ENCODE peak calls at places on chromosome 12, in nine cellular contexts. One of them, this sample, is unnamed.

GRCh38 chr12:78118486-78118885 is 287.8 kb downstream of the NAV3 start:
- DNase-seq in fibroblast of the aortic adventitia: no peak
- DNase-seq in upper lobe of left lung: no peak
- DNase-seq in left ventricle myocardium inferior: no peak
- DNase-seq in spleen: no peak
- DNase-seq in lower leg skin: no peak
- DNase-seq in upper lobe of right lung: no peak
- DNase-seq in AG10803: peak; percentile 64
- DNase-seq in fibroblast of mammary gland: no peak
- DNase-seq in this sample: no peak

GRCh38 chr12:33248364-33248763 is 191.3 kb downstream of the SYT10 start:
- DNase-seq in upper lobe of left lung: no peak
- DNase-seq in lower leg skin: no peak
- DNase-seq in fibroblast of mammary gland: no peak
- DNase-seq in left ventricle myocardium inferior: no peak
- DNase-seq in spleen: no peak
- DNase-seq in AG10803: no peak
- DNase-seq in fibroblast of the aortic adventitia: no peak
- DNase-seq in upper lobe of right lung: no peak
- DNase-seq in this sample: no peak

GRCh38 chr12:89092297-89092696 is 260.0 kb downstream of the DUSP6 start:
- DNase-seq in AG10803: no peak
- DNase-seq in fibroblast of mammary gland: no peak
- DNase-seq in left ventricle myocardium inferior: no peak
- DNase-seq in upper lobe of left lung: no peak
- DNase-seq in upper lobe of right lung: no peak
- DNase-seq in lower leg skin: no peak
- DNase-seq in fibroblast of the aortic adventitia: no peak
- DNase-seq in spleen: no peak
- DNase-seq in this sample: no peak

GRCh38 chr12:112964067-112964670 is 14.2 kb upstream of the OAS2 start:
- DNase-seq in upper lobe of right lung: no peak
- DNase-seq in left ventricle myocardium inferior: no peak
- DNase-seq in fibroblast of the aortic adventitia: no peak
- DNase-seq in spleen: no peak
- DNase-seq in lower leg skin: peak; percentile 61
- DNase-seq in AG10803: no peak
- DNase-seq in upper lobe of left lung: no peak
- DNase-seq in fibroblast of mammary gland: no peak
- DNase-seq in this sample: no peak

GRCh38 chr12:113136128-113136989 is 798 bp upstream of the RASAL1 start:
- DNase-seq in left ventricle myocardium inferior: no peak
- DNase-seq in upper lobe of left lung: no peak
- DNase-seq in upper lobe of right lung: no peak
- DNase-seq in spleen: peak; percentile 81
- DNase-seq in AG10803: no peak
- DNase-seq in fibroblast of the aortic adventitia: no peak
- DNase-seq in lower leg skin: no peak
- DNase-seq in fibroblast of mammary gland: no peak
- DNase-seq in this sample: no peak

GRCh38 chr12:12474471-12474928 is 88.2 kb downstream of the DUSP16 start:
- DNase-seq in upper lobe of left lung: no peak
- DNase-seq in lower leg skin: no peak
- DNase-seq in left ventricle myocardium inferior: no peak
- DNase-seq in fibroblast of mammary gland: no peak
- DNase-seq in spleen: no peak
- DNase-seq in fibroblast of the aortic adventitia: no peak
- DNase-seq in AG10803: no peak
- DNase-seq in upper lobe of right lung: no peak
- DNase-seq in this sample: no peak

GRCh38 chr12:23721268-23721667 is 228.2 kb downstream of the SOX5 start:
- DNase-seq in fibroblast of mammary gland: no peak
- DNase-seq in upper lobe of right lung: no peak
- DNase-seq in upper lobe of left lung: no peak
- DNase-seq in fibroblast of the aortic adventitia: no peak
- DNase-seq in lower leg skin: no peak
- DNase-seq in spleen: no peak
- DNase-seq in left ventricle myocardium inferior: no peak
- DNase-seq in AG10803: no peak
- DNase-seq in this sample: no peak

GRCh38 chr12:39619316-39619659 is 315 bp downstream of the ABCD2 start:
- DNase-seq in AG10803: no peak
- DNase-seq in fibroblast of the aortic adventitia: no peak
- DNase-seq in left ventricle myocardium inferior: no peak
- DNase-seq in spleen: peak; percentile 49
- DNase-seq in fibroblast of mammary gland: no peak
- DNase-seq in upper lobe of left lung: no peak
- DNase-seq in lower leg skin: no peak
- DNase-seq in upper lobe of right lung: no peak
- DNase-seq in this sample: no peak

GRCh38 chr12:122458105-122459035 is 35.9 kb upstream of the CLIP1 start:
- DNase-seq in AG10803: no peak
- DNase-seq in spleen: no peak
- DNase-seq in upper lobe of left lung: no peak
- DNase-seq in left ventricle myocardium inferior: no peak
- DNase-seq in fibroblast of mammary gland: no peak
- DNase-seq in upper lobe of right lung: peak; percentile 31
- DNase-seq in fibroblast of the aortic adventitia: no peak
- DNase-seq in lower leg skin: peak; percentile 42
- DNase-seq in this sample: no peak

GRCh38 chr12:115926037-115926670 is 351.3 kb downstream of the MED13L start:
- DNase-seq in upper lobe of right lung: no peak
- DNase-seq in spleen: no peak
- DNase-seq in upper lobe of left lung: no peak
- DNase-seq in AG10803: no peak
- DNase-seq in left ventricle myocardium inferior: no peak
- DNase-seq in fibroblast of mammary gland: no peak
- DNase-seq in fibroblast of the aortic adventitia: no peak
- DNase-seq in lower leg skin: peak; percentile 80
- DNase-seq in this sample: no peak

GRCh38 chr12:116508145-116509121 is 50.7 kb upstream of the MAP1LC3B2 start:
- DNase-seq in AG10803: no peak
- DNase-seq in lower leg skin: peak; percentile 92
- DNase-seq in spleen: peak; percentile 88
- DNase-seq in upper lobe of right lung: peak; percentile 73
- DNase-seq in upper lobe of left lung: peak; percentile 26
- DNase-seq in fibroblast of the aortic adventitia: peak; percentile 42
- DNase-seq in fibroblast of mammary gland: peak; percentile 67
- DNase-seq in left ventricle myocardium inferior: peak; percentile 70
- DNase-seq in this sample: no peak

GRCh38 chr12:52230364-52231281 is 2.4 kb upstream of the KRT7 start:
- DNase-seq in AG10803: peak; percentile 86
- DNase-seq in fibroblast of the aortic adventitia: peak; percentile 90
- DNase-seq in upper lobe of right lung: peak; percentile 84
- DNase-seq in lower leg skin: peak; percentile 81
- DNase-seq in spleen: peak; percentile 46
- DNase-seq in upper lobe of left lung: peak; percentile 80
- DNase-seq in left ventricle myocardium inferior: peak; percentile 42
- DNase-seq in fibroblast of mammary gland: peak; percentile 75
- DNase-seq in this sample: peak; percentile 47

GRCh38 chr12:32254260-32254659 is 145.1 kb upstream of the FGD4 start:
- DNase-seq in upper lobe of right lung: no peak
- DNase-seq in lower leg skin: no peak
- DNase-seq in AG10803: no peak
- DNase-seq in fibroblast of the aortic adventitia: no peak
- DNase-seq in upper lobe of left lung: no peak
- DNase-seq in spleen: no peak
- DNase-seq in left ventricle myocardium inferior: no peak
- DNase-seq in fibroblast of mammary gland: no peak
- DNase-seq in this sample: no peak

GRCh38 chr12:56271031-56271430 is 4.3 kb downstream of the COQ10A start:
- DNase-seq in fibroblast of the aortic adventitia: peak; percentile 34
- DNase-seq in upper lobe of left lung: no peak
- DNase-seq in spleen: no peak
- DNase-seq in upper lobe of right lung: no peak
- DNase-seq in lower leg skin: no peak
- DNase-seq in AG10803: peak; percentile 31
- DNase-seq in left ventricle myocardium inferior: no peak
- DNase-seq in fibroblast of mammary gland: peak; percentile 48
- DNase-seq in this sample: no peak
- TF ChIP-seq CTCF in fibroblast of the aortic adventitia: peak; percentile 55
- TF ChIP-seq CTCF in upper lobe of left lung: no peak
- TF ChIP-seq CTCF in spleen: no peak
- TF ChIP-seq CTCF in upper lobe of right lung: no peak
- TF ChIP-seq CTCF in lower leg skin: no peak
- TF ChIP-seq CTCF in AG10803: peak; percentile 58
- TF ChIP-seq CTCF in left ventricle myocardium inferior: peak; percentile 53
- TF ChIP-seq CTCF in fibroblast of mammary gland: peak; percentile 50
- TF ChIP-seq CTCF in this sample: peak; percentile 58

GRCh38 chr12:9730011-9730410 is 2.9 kb downstream of the CLECL1 start:
- DNase-seq in AG10803: no peak
- DNase-seq in fibroblast of the aortic adventitia: no peak
- DNase-seq in upper lobe of left lung: no peak
- DNase-seq in lower leg skin: no peak
- DNase-seq in upper lobe of right lung: no peak
- DNase-seq in left ventricle myocardium inferior: no peak
- DNase-seq in spleen: no peak
- DNase-seq in fibroblast of mammary gland: no peak
- DNase-seq in this sample: no peak

GRCh38 chr12:9732966-9733461 is at the start of gene CLECL1:
- DNase-seq in upper lobe of left lung: no peak
- DNase-seq in lower leg skin: no peak
- DNase-seq in left ventricle myocardium inferior: no peak
- DNase-seq in spleen: no peak
- DNase-seq in fibroblast of the aortic adventitia: no peak
- DNase-seq in AG10803: no peak
- DNase-seq in upper lobe of right lung: no peak
- DNase-seq in fibroblast of mammary gland: no peak
- DNase-seq in this sample: no peak

GRCh38 chr12:9731393-9731792 is 1.5 kb downstream of the CLECL1 start:
- DNase-seq in AG10803: no peak
- DNase-seq in fibroblast of the aortic adventitia: no peak
- DNase-seq in lower leg skin: no peak
- DNase-seq in spleen: no peak
- DNase-seq in left ventricle myocardium inferior: no peak
- DNase-seq in fibroblast of mammary gland: no peak
- DNase-seq in upper lobe of left lung: no peak
- DNase-seq in upper lobe of right lung: no peak
- DNase-seq in this sample: no peak

GRCh38 chr12:9730591-9730990 is 2.3 kb downstream of the CLECL1 start:
- DNase-seq in fibroblast of the aortic adventitia: no peak
- DNase-seq in upper lobe of right lung: no peak
- DNase-seq in fibroblast of mammary gland: no peak
- DNase-seq in upper lobe of left lung: no peak
- DNase-seq in AG10803: no peak
- DNase-seq in left ventricle myocardium inferior: no peak
- DNase-seq in lower leg skin: no peak
- DNase-seq in spleen: no peak
- DNase-seq in this sample: no peak

DNA sequence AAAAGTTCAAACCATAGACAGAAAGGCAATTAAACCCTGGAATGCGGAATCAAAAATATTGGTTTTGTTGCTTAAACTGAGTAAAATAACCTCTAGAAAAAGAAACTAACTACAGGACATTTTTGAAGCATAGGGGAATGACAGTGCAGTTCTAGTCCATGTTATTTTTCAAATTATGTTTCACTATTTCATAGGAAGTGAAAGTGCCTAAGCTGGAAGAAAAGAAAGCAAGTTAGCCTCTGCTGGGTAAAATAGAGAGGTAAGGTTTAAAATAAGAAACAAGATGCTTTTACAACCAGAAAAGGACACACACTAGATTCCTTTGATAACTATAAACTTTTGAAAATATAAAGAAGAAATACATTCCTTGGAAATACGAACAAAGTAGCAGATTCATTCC is 1.1 kb downstream of the CLECL1 start:
- DNase-seq in lower leg skin: no peak
- DNase-seq in upper lobe of right lung: no peak
- DNase-seq in fibroblast of the aortic adventitia: no peak
- DNase-seq in fibroblast of mammary gland: no peak
- DNase-seq in spleen: no peak
- DNase-seq in left ventricle myocardium inferior: no peak
- DNase-seq in upper lobe of left lung: no peak
- DNase-seq in AG10803: no peak
- DNase-seq in this sample: no peak
- H3K4me3 ChIP-seq in lower leg skin: no peak overlapping the region
- H3K4me3 ChIP-seq in upper lobe of right lung: peak overlapping the region; percentile 17
- H3K4me3 ChIP-seq in fibroblast of the aortic adventitia: no peak overlapping the region
- H3K4me3 ChIP-seq in fibroblast of mammary gland: no peak overlapping the region
- H3K4me3 ChIP-seq in spleen: peak overlapping the region; percentile 43
- H3K4me3 ChIP-seq in left ventricle myocardium inferior: no peak overlapping the region
- H3K4me3 ChIP-seq in upper lobe of left lung: no peak overlapping the region
- H3K4me3 ChIP-seq in AG10803: no peak overlapping the region
- H3K4me3 ChIP-seq in this sample: no peak overlapping the region

DNA sequence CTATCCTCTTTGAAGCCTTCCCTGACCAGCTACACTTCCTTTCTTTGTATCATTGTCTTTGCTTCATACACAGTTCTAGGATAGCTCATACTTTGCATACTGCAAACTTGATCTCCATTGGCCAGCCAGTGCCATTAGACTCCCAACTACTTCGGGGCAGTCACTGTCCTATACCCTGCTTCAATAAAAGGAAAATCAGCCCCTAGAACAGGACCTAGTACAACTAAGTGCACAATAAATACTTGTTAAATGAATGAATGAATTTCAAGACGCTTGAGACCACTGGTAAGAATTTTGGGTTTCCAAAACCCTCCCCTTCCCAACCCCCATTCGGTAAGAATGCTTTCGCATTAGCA is 478 bp upstream of the PIP4K2C start:
- DNase-seq in lower leg skin: no peak
- DNase-seq in spleen: no peak
- DNase-seq in upper lobe of left lung: no peak
- DNase-seq in AG10803: no peak
- DNase-seq in fibroblast of the aortic adventitia: no peak
- DNase-seq in left ventricle myocardium inferior: no peak
- DNase-seq in fibroblast of mammary gland: no peak
- DNase-seq in upper lobe of right lung: no peak
- DNase-seq in this sample: no peak
- TF ChIP-seq CTCF in lower leg skin: no peak
- TF ChIP-seq CTCF in spleen: no peak
- TF ChIP-seq CTCF in upper lobe of left lung: no peak
- TF ChIP-seq CTCF in AG10803: no peak
- TF ChIP-seq CTCF in fibroblast of the aortic adventitia: no peak
- TF ChIP-seq CTCF in left ventricle myocardium inferior: no peak
- TF ChIP-seq CTCF in fibroblast of mammary gland: no peak
- TF ChIP-seq CTCF in upper lobe of right lung: no peak
- TF ChIP-seq CTCF in this sample: no peak

GRCh38 chr12:7060353-7060954 is at the start of gene C1S:
- DNase-seq in upper lobe of left lung: peak; percentile 80
- DNase-seq in fibroblast of mammary gland: peak; percentile 99
- DNase-seq in upper lobe of right lung: peak; percentile 73
- DNase-seq in lower leg skin: peak; percentile 91
- DNase-seq in AG10803: peak; percentile 99
- DNase-seq in left ventricle myocardium inferior: peak; percentile 62
- DNase-seq in fibroblast of the aortic adventitia: peak; percentile 100
- DNase-seq in spleen: no peak
- DNase-seq in this sample: peak; percentile 98
- H3K4me3 ChIP-seq in upper lobe of left lung: no peak within 1 kb of the TSS
- H3K4me3 ChIP-seq in fibroblast of mammary gland: peak within 1 kb of the TSS; percentile 60
- H3K4me3 ChIP-seq in upper lobe of right lung: peak within 1 kb of the TSS; percentile 43
- H3K4me3 ChIP-seq in lower leg skin: no peak within 1 kb of the TSS
- H3K4me3 ChIP-seq in AG10803: peak within 1 kb of the TSS; percentile 80
- H3K4me3 ChIP-seq in left ventricle myocardium inferior: peak within 1 kb of the TSS; percentile 62
- H3K4me3 ChIP-seq in fibroblast of the aortic adventitia: peak within 1 kb of the TSS; percentile 81
- H3K4me3 ChIP-seq in spleen: peak within 1 kb of the TSS; percentile 57
- H3K4me3 ChIP-seq in this sample: peak within 1 kb of the TSS; percentile 55